ENCODE peak calls at places on chromosomes 11 and 22, in ten cellular contexts. J is AG09309; Y is neural crest cell; E is cardiac fibroblast; Q is psoas muscle; I is fibroblast of pulmonary artery; K is CD8-positive, alpha-beta T cell; P is GM20000; N is brain microvascular endothelial cell; B is Calu3. X is an unnamed sample.

GRCh38 chr11:46119352-46120216 is 1.7 kb downstream of the PHF21A start:
- DNase-seq in I (peak), Y (peak), Q (peak), J (peak), E (peak), K (peak), P (peak), B (peak), N (peak), X (peak)

GRCh38 chr11:118304227-118304808 is at the start of gene CD3E:
- DNase-seq in Q (no peak), P (no peak), I (no peak), J (no peak), N (no peak), B (no peak), K (peak), Y (no peak), E (no peak), X (no peak)

GRCh38 chr11:45847908-45848316 is 637 bp downstream of the CRY2 start:
- DNase-seq in Y (peak), Q (peak), B (peak), N (peak), P (peak), I (peak), J (peak), K (peak), E (peak), X (peak)

GRCh38 chr11:100739636-100740035 is 52.5 kb downstream of the ARHGAP42 start:
- DNase-seq in Q (no peak), B (peak), P (no peak), J (peak), K (no peak), N (peak), Y (no peak), E (peak), I (peak), X (peak)

GRCh38 chr11:134837166-134837886 is 425.3 kb upstream of the B3GAT1 start:
- DNase-seq in E (no peak), Q (no peak), K (peak), N (no peak), Y (no peak), P (no peak), I (no peak), J (no peak), B (no peak), X (no peak)

GRCh38 chr11:128598096-128598495 is 10.7 kb upstream of the ETS1 start:
- DNase-seq in J (no peak), I (no peak), P (no peak), Q (no peak), K (no peak), N (no peak), Y (no peak), E (no peak), B (no peak), X (no peak)

GRCh38 chr11:8832571-8833260 is 78.3 kb upstream of the AKIP1 start:
- DNase-seq in B (peak), N (no peak), J (no peak), Q (no peak), K (no peak), P (peak), Y (no peak), I (peak), E (peak), X (no peak)

GRCh38 chr11:45208135-45208534 is 61.7 kb downstream of the PRDM11 start:
- DNase-seq in B (no peak), I (no peak), Q (no peak), K (no peak), E (no peak), Y (no peak), J (no peak), P (no peak), N (no peak), X (no peak)

GRCh38 chr11:102780491-102780918 is at the start of gene MMP10:
- DNase-seq in I (peak), E (peak), B (no peak), J (no peak), N (peak), Y (no peak), K (no peak), Q (no peak), P (no peak), X (peak)

GRCh38 chr11:128179512-128179911 is 407.8 kb downstream of the ETS1 start:
- DNase-seq in Q (no peak), N (no peak), I (no peak), K (no peak), P (no peak), B (no peak), J (no peak), Y (no peak), E (peak), X (no peak)

GRCh38 chr22:25853902-25854301 is 111.9 kb downstream of the MYO18B start:
- DNase-seq in I (no peak), J (no peak), B (no peak), P (no peak), N (no peak), E (no peak), Y (no peak), K (no peak), Q (no peak), X (peak)

GRCh38 chr11:106422585-106422984 is 345.1 kb downstream of the AASDHPPT start:
- DNase-seq in E (no peak), P (no peak), N (no peak), J (no peak), K (no peak), I (no peak), Q (no peak), Y (no peak), B (no peak), X (no peak)

GRCh38 chr11:44813401-44813800 is 86.6 kb downstream of the TSPAN18 start:
- DNase-seq in P (no peak), N (no peak), I (no peak), J (no peak), K (no peak), B (no peak), Q (no peak), Y (no peak), E (no peak), X (no peak)

GRCh38 chr22:29704528-29705285 is 15.1 kb upstream of the CABP7 start:
- DNase-seq in J (no peak), Q (no peak), N (peak), K (no peak), P (no peak), E (peak), B (peak), I (peak), Y (peak), X (no peak)

GRCh38 chr11:65440831-65441499 is 18.4 kb downstream of the NEAT1 start:
- DNase-seq in K (no peak), I (peak), E (peak), N (peak), B (no peak), Y (no peak), J (no peak), Q (no peak), P (no peak), X (no peak)

GRCh38 chr11:14924291-14924690 is 32.3 kb upstream of the CYP2R1 start:
- DNase-seq in P (no peak), J (no peak), I (no peak), Q (no peak), E (no peak), B (no peak), N (no peak), K (no peak), Y (no peak), X (no peak)

GRCh38 chr11:134958870-134959269 is 546.8 kb upstream of the B3GAT1 start:
- DNase-seq in Y (no peak), I (no peak), E (no peak), P (no peak), J (no peak), B (no peak), K (no peak), N (no peak), Q (no peak), X (no peak)

GRCh38 chr22:38609371-38609770 is 39.4 kb upstream of the DMC1 start:
- DNase-seq in P (no peak), N (no peak), I (no peak), Q (no peak), K (no peak), Y (no peak), J (no peak), B (no peak), E (no peak), X (no peak)

GRCh38 chr22:23180301-23180892 is at the start of gene BCR:
- DNase-seq in K (peak), Y (peak), E (peak), P (peak), Q (peak), N (peak), I (peak), B (peak), J (peak), X (peak)

GRCh38 chr11:111561801-111562325 is 21.3 kb downstream of the LAYN start:
- DNase-seq in J (no peak), K (no peak), P (no peak), E (peak), B (peak), Y (no peak), N (peak), Q (no peak), I (peak), X (no peak)

DNA sequence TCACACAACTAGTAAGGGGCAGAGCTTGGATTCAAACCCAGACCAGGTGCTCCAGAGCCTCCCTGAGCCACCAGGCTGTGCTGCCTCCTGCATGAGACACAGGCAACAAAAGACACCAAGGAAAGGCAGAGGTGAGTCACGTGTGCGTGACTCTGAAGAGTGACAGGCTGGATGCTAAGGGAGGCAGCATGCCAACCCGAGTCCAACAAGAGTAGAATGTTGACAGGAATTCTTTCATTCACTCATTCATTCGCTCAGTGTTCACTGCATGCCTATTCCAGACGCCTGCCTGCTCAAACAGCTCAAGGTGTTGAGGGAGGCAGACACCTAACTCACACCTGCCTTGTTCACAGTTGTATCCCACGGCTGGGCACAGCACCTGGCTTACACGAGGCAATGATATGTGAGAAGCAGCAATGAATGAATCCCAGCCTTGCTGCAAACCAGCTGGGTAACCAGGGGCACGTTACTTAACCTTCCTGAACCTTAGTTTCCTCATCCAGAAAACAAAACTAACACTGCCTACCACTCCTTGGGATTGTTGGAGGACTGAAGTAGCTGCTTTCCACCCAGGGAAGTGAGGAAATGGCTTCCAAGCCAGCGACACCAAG is 73.8 kb upstream of the ARFGAP3 start:
- DNase-seq in N (peak), Y (no peak), E (no peak), J (no peak), Q (peak), P (no peak), B (peak), I (peak), K (no peak), X (no peak)
- TF ChIP-seq CTCF in N (peak), Y (no peak), E (peak), J (peak), Q (peak), P (no peak), B (peak), I (no peak), K (no peak), X (no peak)

DNA sequence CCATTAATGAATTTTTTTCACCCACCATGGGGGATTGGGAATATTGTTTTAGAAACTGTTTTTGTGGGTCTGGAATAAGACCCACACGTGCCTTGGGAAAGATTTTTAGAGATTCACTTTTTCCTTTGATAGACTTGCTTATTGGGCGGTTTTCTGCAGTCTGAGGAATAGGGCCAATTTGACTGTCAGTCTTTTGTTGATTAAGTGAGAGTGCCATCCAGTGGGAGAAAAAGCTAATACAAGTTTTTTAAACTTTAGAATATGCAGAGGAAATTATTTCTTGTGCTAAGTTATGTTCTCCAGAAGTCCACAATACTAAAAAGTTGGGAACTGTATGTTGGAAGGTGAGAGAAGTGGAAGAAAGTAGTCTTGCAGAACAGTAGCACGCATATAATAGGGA is 56.1 kb downstream of the PRMT3 start:
- DNase-seq in E (peak), N (no peak), B (no peak), K (no peak), Y (no peak), P (no peak), I (peak), Q (no peak), J (no peak), X (peak)
- TF ChIP-seq CTCF in E (peak), N (peak), B (no peak), K (peak), Y (peak), P (no peak), I (peak), Q (no peak), J (peak), X (peak)

GRCh38 chr11:1199689-1200610 is 22.9 kb upstream of the MUC5B start:
- DNase-seq in Q (peak), J (no peak), N (no peak), B (no peak), I (no peak), E (no peak), P (peak), Y (no peak), K (no peak), X (no peak)

GRCh38 chr11:1197886-1198765 is 24.7 kb upstream of the MUC5B start:
- DNase-seq in Q (peak), J (no peak), K (no peak), I (no peak), P (peak), Y (no peak), N (no peak), E (no peak), B (no peak), X (no peak)

GRCh38 chr11:1197431-1197885 is 25.4 kb upstream of the MUC5B start:
- DNase-seq in B (no peak), K (no peak), P (peak), I (no peak), N (no peak), E (no peak), J (no peak), Y (no peak), Q (peak), X (no peak)

GRCh38 chr11:1200611-1201191 is 22.2 kb upstream of the MUC5B start:
- DNase-seq in Y (no peak), J (no peak), B (no peak), I (no peak), K (no peak), Q (peak), E (no peak), N (no peak), P (peak), X (no peak)

GRCh38 chr11:1198766-1199688 is 23.8 kb upstream of the MUC5B start:
- DNase-seq in K (no peak), B (no peak), P (peak), J (no peak), N (no peak), Q (peak), E (no peak), Y (no peak), I (no peak), X (no peak)
- TF ChIP-seq CTCF in K (no peak), B (no peak), P (no peak), J (no peak), N (no peak), Q (no peak), E (no peak), Y (no peak), I (no peak), X (no peak)

DNA sequence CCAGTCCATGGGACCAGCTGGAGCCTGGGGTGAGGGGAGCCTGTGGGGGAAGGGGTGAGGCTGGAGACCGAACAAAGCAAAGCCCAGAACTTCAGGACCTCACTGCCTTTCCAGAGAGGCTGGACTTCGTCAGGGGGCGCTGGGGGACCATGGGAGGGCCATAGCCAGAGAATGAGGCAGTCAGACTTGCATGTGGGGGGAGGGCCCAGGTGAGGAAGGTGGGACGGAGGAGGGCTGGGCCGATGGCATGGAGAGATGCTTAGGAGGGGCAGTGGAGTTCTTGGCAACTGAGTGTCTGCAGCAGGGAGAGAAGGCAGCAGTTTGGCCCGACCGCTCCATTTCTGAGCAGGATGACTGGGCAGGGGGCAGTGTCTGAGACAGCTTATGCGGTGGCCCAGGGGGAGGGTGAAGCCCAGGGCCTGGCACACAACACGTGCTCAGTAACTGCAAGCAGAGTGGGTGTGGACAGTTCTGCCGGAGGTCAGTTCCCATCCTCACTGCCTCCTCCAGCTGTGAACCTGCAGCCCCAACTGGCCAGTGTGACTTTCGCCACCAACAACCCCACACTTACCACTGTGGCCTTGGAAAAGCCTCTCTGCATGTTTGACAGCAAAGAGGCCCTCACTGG is 796 bp downstream of the UPK3A start:
- DNase-seq in E (no peak), P (no peak), N (no peak), Q (no peak), I (no peak), B (no peak), K (no peak), J (no peak), Y (no peak), X (peak)
- TF ChIP-seq CTCF in E (no peak), P (no peak), N (no peak), Q (no peak), I (no peak), B (no peak), K (no peak), J (no peak), Y (no peak), X (peak)

GRCh38 chr22:43783777-43784176 is 28.3 kb downstream of the EFCAB6 start:
- DNase-seq in P (no peak), B (no peak), I (peak), K (no peak), Y (no peak), Q (no peak), J (no peak), N (no peak), E (no peak), X (no peak)
- TF ChIP-seq CTCF in P (no peak), B (no peak), I (peak), K (no peak), Y (peak), Q (no peak), J (no peak), N (peak), E (peak), X (peak)

DNA sequence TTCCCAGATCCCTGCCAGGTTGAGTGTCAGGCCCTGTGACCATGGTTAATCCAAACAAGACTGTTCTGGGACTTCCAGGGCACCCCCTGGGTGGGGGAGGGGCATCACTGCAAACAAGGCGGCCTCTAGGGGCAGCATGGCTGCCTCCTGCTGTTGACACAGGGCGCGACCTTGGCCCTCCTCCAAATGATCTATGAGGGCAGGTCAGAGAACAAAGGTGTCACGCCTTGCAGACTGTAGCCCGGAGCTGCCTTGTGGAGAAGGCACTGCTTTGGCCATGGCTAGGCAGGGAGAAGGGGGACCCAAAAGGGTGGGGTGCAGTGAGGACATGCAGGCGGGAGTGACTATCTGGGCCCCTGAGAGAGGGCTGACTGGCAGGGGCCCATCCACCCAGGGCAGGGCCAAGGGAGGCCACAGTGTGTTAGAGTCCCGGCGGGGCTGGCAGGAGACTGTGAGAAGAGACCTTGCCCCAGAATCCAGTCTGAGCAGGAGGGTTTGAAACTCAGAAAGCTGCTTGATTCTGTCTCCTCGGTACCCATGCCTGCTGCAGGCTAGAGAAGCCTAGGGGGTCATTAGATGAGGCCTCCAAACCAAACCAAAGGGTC is 35.6 kb downstream of the KCNC1 start:
- DNase-seq in J (no peak), Y (no peak), B (peak), P (no peak), K (no peak), N (no peak), I (no peak), E (no peak), Q (no peak), X (no peak)
- TF ChIP-seq CTCF in J (no peak), Y (peak), B (no peak), P (no peak), K (no peak), N (no peak), I (peak), E (peak), Q (peak), X (peak)

GRCh38 chr11:67406420-67406968 is 2.6 kb downstream of the TBC1D10C start:
- DNase-seq in K (no peak), I (no peak), Q (no peak), P (no peak), N (no peak), Y (no peak), J (no peak), E (no peak), B (no peak), X (no peak)

GRCh38 chr11:67407700-67408163 is 3.8 kb downstream of the TBC1D10C start:
- DNase-seq in Y (no peak), I (no peak), B (no peak), N (no peak), E (no peak), K (no peak), Q (no peak), J (no peak), P (no peak), X (no peak)

GRCh38 chr11:67405688-67406339 is 1.9 kb downstream of the TBC1D10C start:
- DNase-seq in N (no peak), P (no peak), E (no peak), I (no peak), Y (no peak), Q (no peak), B (no peak), J (no peak), K (no peak), X (no peak)

GRCh38 chr11:67408437-67409200 is 4.7 kb downstream of the TBC1D10C start:
- DNase-seq in B (no peak), J (no peak), N (no peak), Y (no peak), E (no peak), I (no peak), Q (no peak), K (peak), P (no peak), X (no peak)

DNA sequence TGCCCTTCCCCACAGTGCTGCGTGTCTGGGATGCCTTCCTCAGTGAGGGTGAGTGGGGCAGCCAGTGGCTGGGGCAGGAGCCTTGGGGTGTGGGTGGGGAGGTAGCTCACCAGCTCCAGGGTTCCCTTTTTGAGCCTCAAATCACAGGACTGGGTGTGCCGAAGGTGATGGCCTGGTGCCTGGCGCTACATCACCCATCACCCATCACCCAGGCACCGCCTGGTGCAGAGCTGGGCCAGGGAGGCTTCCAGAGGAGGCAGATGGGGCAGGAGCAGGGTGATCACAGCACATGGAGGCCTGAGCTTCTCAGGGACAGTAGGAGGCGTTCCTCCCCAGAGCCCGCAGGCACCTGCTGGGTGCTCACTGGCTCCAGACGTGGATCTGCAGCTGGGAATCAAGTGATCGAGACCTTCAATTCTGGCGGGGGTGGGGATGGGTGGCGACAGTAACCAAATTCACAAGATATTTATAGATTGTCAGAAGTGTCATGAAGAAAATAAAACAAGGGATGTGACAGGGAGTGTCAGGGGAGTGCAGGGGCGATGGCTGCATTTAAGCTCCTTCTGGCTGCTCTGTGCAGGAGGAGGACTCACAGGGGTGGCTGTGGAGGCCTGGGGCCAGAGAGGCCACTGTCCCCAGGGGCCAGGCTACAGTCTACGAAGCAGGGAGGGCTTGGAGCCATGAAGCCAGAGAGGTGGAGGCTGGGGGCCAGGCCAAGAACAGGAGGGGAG is 3.3 kb downstream of the TBC1D10C start:
- DNase-seq in Q (no peak), B (no peak), N (no peak), Y (no peak), I (no peak), E (no peak), J (no peak), P (no peak), K (peak), X (no peak)
- TF ChIP-seq CTCF in Q (no peak), B (no peak), N (no peak), Y (no peak), I (no peak), E (no peak), J (peak), P (peak), K (no peak), X (no peak)